ENCODE peak calls at places on chromosome 4, in six cellular contexts. I is RKO, U is dermis blood vessel endothelial cell, Y is tibial nerve, D is HEK293T, E is AG08395. T is an unnamed sample.
A peak's percentile ranks its signal among the peaks of the same experiment; 100 is the strongest.

GRCh38 chr4:156137971-156138581 is 184.4 kb upstream of the CTSO start:
- DNase-seq in I (no peak), U (no peak), Y (no peak), D (no peak), E (no peak), T (no peak)

GRCh38 chr4:157996061-157996460 is 176.8 kb downstream of the GASK1B start:
- DNase-seq in I (no peak), U (peak; percentile 51), Y (no peak), D (no peak), E (no peak), T (no peak)

GRCh38 chr4:140400111-140400510 is 26.7 kb downstream of the SCOC start:
- DNase-seq in I (no peak), U (no peak), Y (no peak), D (no peak), E (no peak), T (no peak)

GRCh38 chr4:66376396-66376795 is 706.1 kb upstream of the EPHA5 start:
- DNase-seq in I (no peak), U (no peak), Y (no peak), D (no peak), E (no peak), T (no peak)

GRCh38 chr4:119738901-119739300 is 110.3 kb upstream of the PDE5A start:
- DNase-seq in I (no peak), U (no peak), Y (no peak), D (no peak), E (no peak), T (no peak)

GRCh38 chr4:153114771-153115321 is 89.4 kb upstream of the TRIM2 start:
- DNase-seq in I (peak; percentile 52), U (no peak), Y (no peak), D (no peak), E (peak; percentile 35), T (no peak)

GRCh38 chr4:94459462-94460161 is 7.9 kb downstream of the PDLIM5 start:
- DNase-seq in I (no peak), U (no peak), Y (no peak), D (no peak), E (no peak), T (no peak)

GRCh38 chr4:33850503-33850902 is 2393.8 kb downstream of the ARAP2 start:
- DNase-seq in I (no peak), U (no peak), Y (no peak), D (no peak), E (no peak), T (no peak)

GRCh38 chr4:19293080-19293479 is 958.6 kb upstream of the SLIT2 start:
- DNase-seq in I (no peak), U (no peak), Y (no peak), D (no peak), E (no peak), T (no peak)

GRCh38 chr4:161554372-161554990 is 609.3 kb downstream of the FSTL5 start:
- DNase-seq in I (no peak), U (peak; percentile 78), Y (no peak), D (no peak), E (peak; percentile 8), T (no peak)

GRCh38 chr4:146637853-146638800 is 566 bp upstream of the POU4F2 start:
- DNase-seq in I (no peak), U (no peak), Y (no peak), D (peak; percentile 41), E (no peak), T (no peak)

GRCh38 chr4:168604496-168605373 is 107.9 kb downstream of the PALLD start:
- DNase-seq in I (peak; percentile 49), U (peak; percentile 97), Y (no peak), D (peak; percentile 32), E (peak; percentile 81), T (no peak)

GRCh38 chr4:123096038-123096437 is 173.6 kb upstream of the NUDT6 start:
- DNase-seq in I (no peak), U (peak; percentile 56), Y (no peak), D (peak; percentile 31), E (no peak), T (no peak)

GRCh38 chr4:32042486-32042885 is 1322.3 kb downstream of the PCDH7 start:
- DNase-seq in I (no peak), U (no peak), Y (no peak), D (no peak), E (no peak), T (no peak)

GRCh38 chr4:138035781-138036258 is 206.3 kb downstream of the SLC7A11 start:
- DNase-seq in I (peak; percentile 64), U (peak; percentile 83), Y (peak; percentile 12), D (peak; percentile 65), E (peak; percentile 79), T (no peak)

GRCh38 chr4:146846882-146847281 is 98.8 kb downstream of the TTC29 start:
- DNase-seq in I (no peak), U (peak; percentile 1), Y (no peak), D (no peak), E (no peak), T (no peak)

GRCh38 chr4:123144626-123145025 is 222.2 kb upstream of the NUDT6 start:
- DNase-seq in I (no peak), U (no peak), Y (no peak), D (no peak), E (no peak), T (no peak)

GRCh38 chr4:845233-845835 is 19.4 kb upstream of the CPLX1 start:
- DNase-seq in I (peak; percentile 20), U (no peak), Y (no peak), D (no peak), E (peak; percentile 70), T (no peak)

GRCh38 chr4:81470456-81471327 is 1.0 kb downstream of the RASGEF1B start:
- DNase-seq in I (no peak), U (no peak), Y (peak; percentile 69), D (peak; percentile 39), E (no peak), T (no peak)

GRCh38 chr4:145132521-145133098 is 34.5 kb downstream of the ABCE1 start:
- DNase-seq in I (no peak), U (peak; percentile 44), Y (no peak), D (no peak), E (no peak), T (no peak)

GRCh38 chr4:142291299-142291698 is 554.8 kb downstream of the INPP4B start:
- DNase-seq in I (no peak), U (no peak), Y (no peak), D (no peak), E (no peak), T (no peak)

GRCh38 chr4:87151730-87152129 is 68.7 kb downstream of the KLHL8 start:
- DNase-seq in I (no peak), U (no peak), Y (no peak), D (no peak), E (no peak), T (no peak)

GRCh38 chr4:25258980-25259578 is 25.2 kb downstream of the PI4K2B start:
- DNase-seq in I (peak; percentile 8), U (peak; percentile 70), Y (no peak), D (no peak), E (peak; percentile 49), T (no peak)

GRCh38 chr4:128573781-128574508 is 235.6 kb upstream of the JADE1 start:
- DNase-seq in I (peak; percentile 56), U (peak; percentile 14), Y (no peak), D (no peak), E (peak; percentile 81), T (no peak)

GRCh38 chr4:26150948-26151347 is 169.9 kb upstream of the RBPJ start:
- DNase-seq in I (peak; percentile 59), U (no peak), Y (peak; percentile 24), D (no peak), E (peak; percentile 42), T (no peak)

GRCh38 chr4:127936974-127937373 is 28.0 kb downstream of the MFSD8 start:
- DNase-seq in I (no peak), U (no peak), Y (no peak), D (no peak), E (peak; percentile 32), T (no peak)

GRCh38 chr4:92520563-92520962 is 216.8 kb downstream of the GRID2 start:
- DNase-seq in I (no peak), U (no peak), Y (no peak), D (no peak), E (no peak), T (no peak)

GRCh38 chr4:96736352-96736889 is 896.5 kb downstream of the PDHA2 start:
- DNase-seq in I (peak; percentile 43), U (no peak), Y (no peak), D (peak; percentile 5), E (no peak), T (no peak)

GRCh38 chr4:37928896-37929537 is 31.2 kb upstream of the PTTG2 start:
- DNase-seq in I (no peak), U (no peak), Y (no peak), D (no peak), E (no peak), T (no peak)

GRCh38 chr4:188975271-188975670 is 836.0 kb downstream of the TRIML1 start:
- DNase-seq in I (no peak), U (no peak), Y (no peak), D (no peak), E (no peak), T (no peak)

GRCh38 chr4:102315532-102315931 is 29.8 kb downstream of the SLC39A8 start:
- DNase-seq in I (no peak), U (no peak), Y (no peak), D (no peak), E (no peak), T (no peak)

GRCh38 chr4:90960840-90961239 is 833.6 kb downstream of the CCSER1 start:
- DNase-seq in I (no peak), U (no peak), Y (no peak), D (no peak), E (no peak), T (no peak)

GRCh38 chr4:176601156-176601555 is 191.6 kb downstream of the VEGFC start:
- DNase-seq in I (no peak), U (no peak), Y (no peak), D (no peak), E (no peak), T (no peak)

GRCh38 chr4:10022346-10023049 is 1.2 kb upstream of the SLC2A9 start:
- DNase-seq in I (no peak), U (no peak), Y (no peak), D (no peak), E (no peak), T (no peak)

GRCh38 chr4:158799856-158800255 is 31.0 kb downstream of the FNIP2 start:
- DNase-seq in I (no peak), U (no peak), Y (no peak), D (no peak), E (no peak), T (no peak)

GRCh38 chr4:84529169-84529751 is 30.2 kb upstream of the NKX6-1 start:
- DNase-seq in I (peak; percentile 50), U (peak; percentile 50), Y (no peak), D (peak; percentile 30), E (peak; percentile 43), T (no peak)

GRCh38 chr4:2417196-2417764 is 1.2 kb downstream of the ZFYVE28 start:
- DNase-seq in I (peak; percentile 21), U (peak; percentile 48), Y (no peak), D (peak; percentile 32), E (no peak), T (no peak)

GRCh38 chr4:113810906-113811305 is 49.4 kb upstream of the CAMK2D start:
- DNase-seq in I (no peak), U (no peak), Y (no peak), D (no peak), E (peak; percentile 65), T (no peak)